ENCODE peak calls at places on chromosomes 4 and X, in ten cellular contexts. I is body of pancreas, R is Caco-2, G is WERI-Rb-1, S is PC-9, B is psoas muscle, C is IMR-90, M is GM23338, J is Calu3, Q is endodermal cell. L is an unnamed sample.

GRCh38 chr4:182019148-182019652 is 224.0 kb upstream of the TENM3 start:
- DNase-seq in C (no peak), S (no peak), J (no peak), M (no peak), Q (no peak), R (no peak), I (no peak), B (no peak), G (no peak), L (no peak)

GRCh38 chr4:100372432-100372831 is 145.4 kb downstream of the EMCN start:
- DNase-seq in J (peak), M (peak), R (peak), S (no peak), C (no peak), B (no peak), I (no peak), G (peak), Q (peak), L (no peak)

GRCh38 chr4:648579-649292 is 23.4 kb downstream of the PDE6B start:
- DNase-seq in S (peak), Q (peak), R (no peak), M (no peak), G (peak), B (no peak), I (no peak), J (no peak), C (no peak), L (no peak)

GRCh38 chr4:59644765-59645164 is 1555.4 kb upstream of the ADGRL3 start:
- DNase-seq in R (no peak), M (no peak), I (no peak), G (no peak), S (no peak), Q (no peak), J (no peak), B (no peak), C (no peak), L (no peak)

GRCh38 chr4:83639849-83640493 is 104.1 kb downstream of the GPAT3 start:
- DNase-seq in Q (peak), J (peak), C (peak), R (peak), M (peak), S (peak), G (peak), B (no peak), I (peak), L (peak)

GRCh38 chr4:55733874-55734437 is 85.6 kb upstream of the EXOC1L start:
- DNase-seq in R (no peak), M (no peak), Q (no peak), S (peak), J (peak), I (peak), C (peak), G (no peak), B (peak), L (peak)

GRCh38 chr4:40594261-40595178 is 35.1 kb downstream of the RBM47 start:
- DNase-seq in B (no peak), R (no peak), J (no peak), G (no peak), C (peak), Q (no peak), S (no peak), I (no peak), M (no peak), L (peak)

GRCh38 chrX:134659761-134660160 is 1.5 kb upstream of the PLAC1 start:
- DNase-seq in S (no peak), C (peak), B (no peak), G (no peak), R (no peak), M (no peak), J (no peak), Q (no peak), I (no peak), L (no peak)

GRCh38 chr4:176193126-176193525 is 2.3 kb downstream of the SPATA4 start:
- DNase-seq in Q (no peak), I (no peak), M (no peak), R (no peak), C (peak), B (no peak), S (no peak), G (no peak), J (no peak), L (no peak)

GRCh38 chr4:21470531-21470930 is 478.0 kb downstream of the KCNIP4 start:
- DNase-seq in S (no peak), M (no peak), G (peak), R (no peak), C (no peak), J (peak), B (no peak), I (no peak), Q (no peak), L (peak)

GRCh38 chr4:21474195-21474594 is 474.4 kb downstream of the KCNIP4 start:
- DNase-seq in R (no peak), C (no peak), S (no peak), I (no peak), Q (no peak), M (no peak), G (no peak), B (no peak), J (no peak), L (no peak)

GRCh38 chr4:21467551-21467950 is 481.0 kb downstream of the KCNIP4 start:
- DNase-seq in S (no peak), I (no peak), Q (no peak), C (no peak), M (no peak), R (no peak), B (no peak), G (no peak), J (no peak), L (no peak)

DNA sequence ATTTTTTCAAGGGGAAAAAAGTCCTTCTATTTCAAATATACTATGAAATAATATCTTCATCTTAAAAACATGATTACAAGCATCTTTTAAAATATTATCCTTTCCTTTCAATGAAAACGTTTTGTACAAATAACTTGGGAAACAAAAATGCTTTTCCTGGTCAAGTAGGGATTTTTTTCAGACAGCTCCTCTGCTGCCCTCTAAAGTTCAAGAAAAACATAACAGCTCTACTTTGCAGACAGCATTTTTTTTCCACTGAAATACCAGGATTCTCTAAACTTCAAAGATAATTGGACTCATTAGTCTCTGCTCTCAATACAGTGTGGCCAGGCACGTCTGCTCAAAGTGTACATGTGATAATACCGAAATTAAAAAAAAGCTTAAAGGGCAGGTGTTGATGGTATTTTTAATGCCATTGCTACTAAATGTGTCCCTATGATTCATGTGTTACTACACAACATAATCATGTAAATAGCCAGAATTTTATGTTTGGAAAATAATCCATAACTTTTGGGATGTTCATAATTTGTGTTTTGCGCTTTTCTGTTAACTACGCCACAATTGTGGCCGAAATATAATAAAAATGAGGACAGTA is 479.0 kb downstream of the KCNIP4 start:
- DNase-seq in B (no peak), S (no peak), I (no peak), C (no peak), M (peak), J (no peak), G (no peak), R (peak), Q (no peak), L (no peak)
- TF ChIP-seq CTCF in B (no peak), S (peak), I (peak), C (peak), M (peak), J (no peak), G (peak), R (peak), Q (peak), L (peak)

GRCh38 chr4:72948080-72948479 is 121.4 kb downstream of the COX18 start:
- DNase-seq in M (no peak), B (no peak), G (no peak), Q (no peak), S (no peak), C (no peak), J (no peak), R (no peak), I (no peak), L (no peak)

GRCh38 chr4:72954811-72955210 is 114.7 kb downstream of the COX18 start:
- DNase-seq in S (no peak), J (no peak), C (no peak), I (no peak), G (no peak), M (no peak), Q (no peak), B (no peak), R (no peak), L (no peak)

GRCh38 chr4:72951628-72952027 is 117.9 kb downstream of the COX18 start:
- DNase-seq in M (no peak), C (no peak), Q (no peak), S (no peak), J (no peak), R (no peak), B (no peak), I (no peak), G (no peak), L (no peak)

GRCh38 chr4:72945719-72946336 is 123.7 kb downstream of the COX18 start:
- DNase-seq in B (no peak), G (no peak), S (no peak), J (no peak), R (no peak), C (no peak), I (no peak), M (no peak), Q (peak), L (no peak)

GRCh38 chr4:72951147-72951546 is 118.4 kb downstream of the COX18 start:
- DNase-seq in J (no peak), C (no peak), I (no peak), B (no peak), G (no peak), Q (no peak), M (peak), R (no peak), S (no peak), L (no peak)
- TF ChIP-seq CTCF in J (no peak), C (peak), I (no peak), B (no peak), G (no peak), Q (peak), M (no peak), R (no peak), S (no peak), L (no peak)

GRCh38 chrX:49878128-49878833 is 1.0 kb upstream of the USP27X start:
- DNase-seq in Q (peak), S (no peak), B (no peak), G (no peak), C (no peak), J (no peak), M (no peak), I (peak), R (no peak), L (peak)

GRCh38 chrX:49880668-49881067 is 1.4 kb downstream of the USP27X start:
- DNase-seq in G (no peak), I (no peak), B (no peak), S (no peak), R (no peak), M (no peak), Q (no peak), C (no peak), J (no peak), L (no peak)

GRCh38 chrX:49877397-49878101 is 1.7 kb upstream of the USP27X start:
- DNase-seq in C (no peak), S (no peak), M (no peak), B (no peak), Q (no peak), R (peak), G (no peak), J (no peak), I (peak), L (no peak)

GRCh38 chrX:49879656-49880277 is 483 bp downstream of the USP27X start:
- DNase-seq in M (no peak), G (no peak), R (no peak), S (no peak), J (no peak), I (no peak), Q (no peak), B (no peak), C (peak), L (no peak)

GRCh38 chrX:49878834-49879655 is at the start of gene USP27X:
- DNase-seq in J (peak), C (peak), I (peak), M (peak), S (peak), B (peak), R (peak), Q (peak), G (peak), L (peak)
- TF ChIP-seq CTCF in J (peak), C (peak), I (peak), M (peak), S (peak), B (peak), R (peak), Q (peak), G (peak), L (peak)

GRCh38 chr4:6894086-6894478 is 15.5 kb upstream of the TBC1D14 start:
- DNase-seq in G (no peak), R (no peak), S (no peak), B (no peak), J (no peak), M (no peak), Q (no peak), I (no peak), C (no peak), L (no peak)

GRCh38 chr4:6892909-6893202 is 16.8 kb upstream of the TBC1D14 start:
- DNase-seq in B (no peak), M (no peak), R (no peak), Q (no peak), G (no peak), S (no peak), I (no peak), C (no peak), J (no peak), L (no peak)

GRCh38 chr4:6891436-6892170 is 18.0 kb upstream of the TBC1D14 start:
- DNase-seq in R (no peak), Q (no peak), G (no peak), S (no peak), B (no peak), I (no peak), C (peak), J (no peak), M (no peak), L (no peak)

GRCh38 chr4:6893449-6894085 is 16.1 kb upstream of the TBC1D14 start:
- DNase-seq in G (no peak), R (peak), J (no peak), C (peak), I (no peak), S (no peak), M (no peak), Q (no peak), B (no peak), L (no peak)

DNA sequence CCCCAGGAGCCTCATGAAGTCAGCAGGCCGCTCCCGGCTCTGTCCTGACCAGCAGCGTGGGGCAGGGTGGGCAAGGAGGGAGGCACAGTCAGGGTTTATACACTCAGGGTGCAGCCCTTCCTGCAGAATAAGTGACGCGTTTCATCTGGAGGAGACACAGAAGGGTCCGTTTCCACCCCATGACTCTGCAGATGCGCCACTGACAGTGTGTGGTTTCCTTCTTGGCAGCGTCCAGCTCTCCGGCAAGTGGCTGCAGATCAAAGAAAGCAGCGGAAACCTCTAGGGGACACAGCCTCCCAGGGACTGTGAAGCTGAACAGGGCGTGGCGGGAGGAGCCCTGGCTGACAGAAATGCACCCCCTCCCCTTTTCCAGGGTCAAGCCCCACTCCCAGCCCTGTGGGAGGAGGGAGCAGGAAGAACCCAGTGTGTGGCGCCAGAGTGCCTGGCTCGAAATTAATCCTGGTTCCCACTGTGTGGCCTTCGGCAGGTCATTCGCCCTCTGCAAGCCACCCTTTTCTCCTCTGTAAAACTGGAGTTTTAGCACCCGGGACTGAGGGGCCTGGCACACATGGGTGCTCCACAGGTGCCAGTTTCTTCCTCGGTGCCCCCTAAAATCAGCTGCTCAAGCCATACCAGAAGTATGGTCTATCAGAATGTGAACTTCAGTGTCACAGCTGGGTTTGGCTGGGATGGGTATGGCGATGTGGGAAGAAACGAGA is 17.3 kb upstream of the TBC1D14 start:
- DNase-seq in R (peak), S (no peak), Q (peak), C (peak), J (no peak), I (no peak), B (peak), G (peak), M (peak), L (peak)
- TF ChIP-seq CTCF in R (peak), S (no peak), Q (peak), C (peak), J (no peak), I (no peak), B (no peak), G (peak), M (peak), L (no peak)

GRCh38 chr4:25925486-25926201 is 11.6 kb downstream of the SMIM20 start:
- DNase-seq in S (no peak), I (peak), C (peak), J (peak), G (peak), Q (peak), R (peak), B (peak), M (peak), L (peak)
- TF ChIP-seq CTCF in S (peak), I (no peak), C (peak), J (peak), G (peak), Q (peak), R (peak), B (peak), M (peak), L (peak)